ENCODE peak calls at places on chromosome 5, in eight cellular contexts. J, K, G, I, W, M, R and O are unnamed samples.

GRCh38 chr5:80071510-80072021 is 36.4 kb downstream of the THBS4 start:
- DNase-seq in W (no peak), I (no peak), K (no peak), R (no peak), J (no peak), G (no peak), M (no peak), O (no peak)

GRCh38 chr5:5421149-5421960 is 1.1 kb upstream of the ICE1 start:
- DNase-seq in J (peak; percentile 39), W (peak; percentile 32), R (no peak), I (no peak), M (no peak), G (no peak), K (no peak), O (no peak)

GRCh38 chr5:97839338-97840081 is 656.5 kb upstream of the RIOK2 start:
- DNase-seq in M (no peak), G (peak; percentile 68), I (no peak), R (peak; percentile 26), W (peak; percentile 49), J (peak; percentile 75), K (no peak), O (no peak)

GRCh38 chr5:98458004-98458403 is 315.5 kb upstream of the RGMB start:
- DNase-seq in I (no peak), J (peak; percentile 88), M (no peak), R (no peak), G (no peak), K (no peak), W (peak; percentile 93), O (no peak)

GRCh38 chr5:120504057-120504456 is 40.0 kb downstream of the PRR16 start:
- DNase-seq in J (peak; percentile 36), M (no peak), K (no peak), G (no peak), R (no peak), W (no peak), I (no peak), O (no peak)

GRCh38 chr5:67299317-67299716 is 102.7 kb upstream of the CD180 start:
- DNase-seq in M (no peak), W (no peak), R (no peak), I (no peak), G (no peak), J (no peak), K (no peak), O (no peak)

GRCh38 chr5:56409331-56410190 is 176.4 kb upstream of the ANKRD55 start:
- DNase-seq in W (peak; percentile 82), G (no peak), K (peak; percentile 16), I (no peak), R (peak; percentile 80), M (no peak), J (peak; percentile 55), O (no peak)

GRCh38 chr5:17087035-17087434 is 130.4 kb upstream of the BASP1 start:
- DNase-seq in R (no peak), W (peak; percentile 57), J (peak; percentile 59), M (no peak), G (no peak), K (no peak), I (no peak), O (peak; percentile 100)

GRCh38 chr5:149053027-149053705 is 9.7 kb downstream of the SH3TC2 start:
- DNase-seq in J (peak; percentile 41), M (no peak), G (no peak), W (no peak), I (no peak), R (peak; percentile 64), K (no peak), O (no peak)

GRCh38 chr5:32443145-32443540 is 1.4 kb downstream of the ZFR start:
- DNase-seq in W (peak; percentile 7), G (peak; percentile 58), R (peak; percentile 30), J (peak; percentile 46), K (no peak), I (peak; percentile 10), M (peak; percentile 31), O (no peak)